ENCODE peak calls at places on chromosomes 5 and 9, in six cellular contexts. M, A, G, Q, T and R are unnamed samples.

GRCh38 chr5:57685866-57686265 is 203.3 kb upstream of the ACTBL2 start:
- DNase-seq in A (no peak), T (no peak), G (no peak), Q (no peak), M (no peak), R (no peak)

GRCh38 chr5:178231736-178232123 is 872 bp downstream of the PHYKPL start:
- DNase-seq in A (no peak), M (no peak), T (no peak), Q (no peak), G (no peak), R (no peak)

GRCh38 chr5:157473383-157474370 is 13.7 kb downstream of the NIPAL4 start:
- DNase-seq in T (no peak), G (no peak), Q (no peak), A (no peak), M (no peak), R (no peak)

GRCh38 chr9:135971106-135971766 is 10.1 kb upstream of the UBAC1 start:
- DNase-seq in T (no peak), G (no peak), Q (peak), M (no peak), A (no peak), R (no peak)

GRCh38 chr5:33092719-33093118 is 348.0 kb upstream of the TARS1 start:
- DNase-seq in A (no peak), Q (no peak), G (no peak), M (no peak), T (no peak), R (no peak)

GRCh38 chr5:122493091-122493775 is 181.2 kb downstream of the SNCAIP start:
- DNase-seq in T (no peak), G (peak), Q (peak), A (no peak), M (no peak), R (peak)

GRCh38 chr5:83099001-83099400 is 21.7 kb downstream of the XRCC4 start:
- DNase-seq in M (peak), A (no peak), T (no peak), G (no peak), Q (peak), R (no peak)

GRCh38 chr5:59544573-59544972 is 349.0 kb downstream of the PDE4D start:
- DNase-seq in G (no peak), A (no peak), T (no peak), M (no peak), Q (no peak), R (no peak)

GRCh38 chr5:141713616-141714309 is 31.7 kb upstream of the ARAP3 start:
- DNase-seq in A (no peak), M (no peak), G (no peak), T (no peak), Q (no peak), R (no peak)

GRCh38 chr5:73655521-73656160 is 29.6 kb downstream of the ARHGEF28 start:
- DNase-seq in G (no peak), M (no peak), Q (no peak), T (no peak), A (no peak), R (no peak)

GRCh38 chr5:109740329-109740728 is 50.6 kb downstream of the MAN2A1 start:
- DNase-seq in Q (no peak), M (peak), T (peak), G (no peak), A (no peak), R (no peak)

GRCh38 chr5:122515709-122516431 is 203.8 kb downstream of the SNCAIP start:
- DNase-seq in T (peak), Q (peak), G (peak), A (peak), M (peak), R (no peak)

GRCh38 chr5:107670028-107670926 is 460 bp downstream of the EFNA5 start:
- DNase-seq in G (peak), M (peak), T (peak), Q (peak), A (no peak), R (no peak)

GRCh38 chr9:74496819-74497749 is at the start of gene RORB:
- DNase-seq in M (peak), Q (peak), G (peak), A (no peak), T (peak), R (peak)

GRCh38 chr5:75551471-75551870 is 39.8 kb downstream of the POLK start:
- DNase-seq in A (no peak), Q (no peak), G (no peak), T (no peak), M (no peak), R (no peak)

GRCh38 chr5:123487298-123487697 is 24.7 kb upstream of the CSNK1G3 start:
- DNase-seq in M (no peak), Q (peak), T (no peak), G (no peak), A (no peak), R (no peak)

GRCh38 chr5:157915638-157916037 is 56.7 kb upstream of the CLINT1 start:
- DNase-seq in M (no peak), A (peak), Q (no peak), T (no peak), G (peak), R (peak)

GRCh38 chr5:98656106-98656795 is 117.2 kb upstream of the RGMB start:
- DNase-seq in T (peak), G (no peak), M (no peak), Q (peak), A (no peak), R (no peak)

GRCh38 chr5:115577329-115577728 is 24.9 kb downstream of the TICAM2 start:
- DNase-seq in G (no peak), A (no peak), M (no peak), Q (no peak), T (no peak), R (no peak)

GRCh38 chr5:104061707-104062106 is 499.1 kb upstream of the NUDT12 start:
- DNase-seq in Q (no peak), M (no peak), T (no peak), A (no peak), G (no peak), R (no peak)

GRCh38 chr5:158801286-158801685 is 298.4 kb downstream of the EBF1 start:
- DNase-seq in Q (no peak), T (no peak), M (no peak), G (no peak), A (no peak), R (no peak)

GRCh38 chr5:133480866-133481265 is 131.5 kb downstream of the FSTL4 start:
- DNase-seq in A (no peak), T (no peak), Q (no peak), M (no peak), G (no peak), R (no peak)

GRCh38 chr9:123715258-123715657 is 214.7 kb downstream of the DENND1A start:
- DNase-seq in T (no peak), M (no peak), Q (no peak), A (no peak), G (no peak), R (no peak)

GRCh38 chr5:157253547-157253946 is 12.4 kb upstream of the CYFIP2 start:
- DNase-seq in T (peak), G (peak), M (peak), A (peak), Q (peak), R (peak)

GRCh38 chr9:12698293-12698692 is 5.1 kb downstream of the TYRP1 start:
- DNase-seq in G (no peak), M (no peak), T (no peak), A (no peak), Q (no peak), R (no peak)

GRCh38 chr5:74543162-74543995 is 97.1 kb downstream of the ENC1 start:
- DNase-seq in T (peak), Q (peak), M (peak), A (no peak), G (peak), R (no peak)

GRCh38 chr5:151296478-151296830 is 7.1 kb downstream of the SLC36A3 start:
- DNase-seq in A (no peak), Q (no peak), T (no peak), M (no peak), G (no peak), R (no peak)

GRCh38 chr5:71601222-71602026 is 14.3 kb downstream of the MCCC2 start:
- DNase-seq in T (peak), A (peak), G (peak), M (peak), Q (peak), R (no peak)

GRCh38 chr9:104993291-104993963 is 65.5 kb upstream of the ABCA1 start:
- DNase-seq in M (no peak), A (peak), Q (no peak), T (peak), G (peak), R (no peak)

GRCh38 chr9:22645893-22646292 is 199.3 kb downstream of the DMRTA1 start:
- DNase-seq in A (no peak), T (no peak), M (no peak), Q (no peak), G (no peak), R (no peak)

GRCh38 chr9:105311317-105311716 is 66.9 kb downstream of the SLC44A1 start:
- DNase-seq in A (no peak), Q (no peak), M (no peak), G (no peak), T (no peak), R (no peak)

GRCh38 chr5:54090495-54091084 is 219.8 kb downstream of the ARL15 start:
- DNase-seq in T (peak), M (no peak), A (no peak), Q (peak), G (no peak), R (no peak)

GRCh38 chr9:76022317-76022716 is 131.8 kb downstream of the PCSK5 start:
- DNase-seq in A (no peak), Q (no peak), M (no peak), G (no peak), T (peak), R (no peak)

GRCh38 chr9:76018767-76019166 is 128.3 kb downstream of the PCSK5 start:
- DNase-seq in A (no peak), M (no peak), Q (no peak), G (no peak), T (no peak), R (no peak)

GRCh38 chr9:76018244-76018643 is 127.8 kb downstream of the PCSK5 start:
- DNase-seq in Q (no peak), T (peak), G (no peak), A (no peak), M (no peak), R (no peak)

GRCh38 chr9:76023715-76024195 is 133.3 kb downstream of the PCSK5 start:
- DNase-seq in A (no peak), Q (no peak), T (peak), G (no peak), M (no peak), R (no peak)

DNA sequence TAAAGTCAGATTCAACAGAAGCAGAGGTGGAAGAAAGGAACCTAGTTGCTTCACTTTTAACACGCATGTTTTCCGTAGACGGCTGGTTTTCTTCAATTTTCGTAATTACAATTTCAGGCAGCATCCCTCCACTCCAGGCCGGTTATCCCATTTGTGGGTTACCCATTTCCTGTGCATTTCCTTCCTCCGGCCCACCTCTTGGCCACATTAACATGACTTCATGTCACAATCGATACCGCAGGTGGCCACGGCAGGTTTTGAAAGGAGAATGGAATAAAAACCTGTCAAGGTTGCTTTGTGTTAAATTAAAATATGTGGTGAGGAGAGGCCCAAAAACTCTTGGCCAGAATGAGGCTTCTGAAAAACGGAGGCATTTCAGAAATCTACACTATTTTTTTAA is 130.2 kb downstream of the PCSK5 start:
- DNase-seq in T (no peak), M (no peak), A (no peak), Q (no peak), G (no peak), R (no peak)
- H3K27ac ChIP-seq in T (peak), M (no peak), A (no peak), Q (no peak), G (no peak), R (no peak)

GRCh38 chr5:131218392-131218791 is 45.5 kb upstream of the CDC42SE2 start:
- DNase-seq in T (no peak), G (no peak), A (no peak), M (no peak), Q (no peak), R (no peak)
- H3K4me3 ChIP-seq in T (no peak), G (no peak), A (no peak), M (no peak), Q (no peak), R (no peak)

GRCh38 chr9:137191691-137192447 is 3.4 kb downstream of the SSNA1 start:
- DNase-seq in M (no peak), Q (no peak), T (no peak), G (no peak), A (no peak), R (peak)
- H3K27ac ChIP-seq in M (no peak), Q (no peak), T (no peak), G (peak), A (no peak), R (peak)

DNA sequence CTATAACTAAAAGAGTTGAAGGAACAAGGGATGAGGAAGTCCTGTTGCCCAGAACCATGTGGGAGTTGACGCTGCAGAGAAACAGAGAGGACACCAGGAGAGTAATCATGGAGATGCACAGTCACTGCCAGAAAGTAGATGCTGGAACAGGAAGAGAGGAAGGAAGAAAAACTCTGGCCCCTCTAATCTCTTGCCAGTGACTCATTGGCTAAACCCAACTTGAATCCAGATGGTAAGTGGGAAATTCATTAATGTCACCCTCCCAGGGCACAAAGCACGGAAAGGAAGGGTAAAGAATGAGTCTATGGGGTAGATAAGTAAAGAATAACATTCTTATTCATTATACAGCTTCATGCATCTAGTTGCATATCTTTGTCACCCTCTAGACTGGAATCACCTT is 631.9 kb downstream of the PRELID2 start:
- DNase-seq in M (no peak), T (no peak), G (no peak), A (no peak), Q (peak), R (no peak)
- H3K4me3 ChIP-seq in M (no peak), T (no peak), G (no peak), A (no peak), Q (no peak), R (no peak)

GRCh38 chr9:133477992-133478850 is 678 bp downstream of the SLC2A6 start:
- DNase-seq in M (peak), G (no peak), A (no peak), T (peak), Q (no peak), R (no peak)

GRCh38 chr9:133476941-133477340 is 2.0 kb downstream of the SLC2A6 start:
- DNase-seq in T (no peak), M (no peak), G (no peak), Q (no peak), A (no peak), R (no peak)

GRCh38 chr9:133477461-133477860 is 1.4 kb downstream of the SLC2A6 start:
- DNase-seq in G (no peak), M (no peak), T (no peak), A (no peak), Q (no peak), R (no peak)

GRCh38 chr9:133476531-133476930 is 2.4 kb downstream of the SLC2A6 start:
- DNase-seq in M (no peak), Q (no peak), T (no peak), A (no peak), G (no peak), R (no peak)

GRCh38 chr9:133478851-133479711 is at the start of gene SLC2A6:
- DNase-seq in G (peak), A (peak), Q (peak), M (peak), T (peak), R (peak)
- H3K27ac ChIP-seq in G (no peak), A (peak), Q (no peak), M (peak), T (peak), R (peak)

GRCh38 chr5:6158974-6159863 is 219.1 kb downstream of the MED10 start:
- DNase-seq in G (no peak), A (no peak), T (no peak), M (no peak), Q (no peak), R (no peak)
- H3K4me3 ChIP-seq in G (no peak), A (no peak), T (no peak), M (no peak), Q (no peak), R (no peak)

GRCh38 chr9:86594724-86595123 is 240.5 kb upstream of the TUT7 start:
- DNase-seq in A (no peak), M (no peak), G (no peak), Q (no peak), T (no peak), R (no peak)

GRCh38 chr9:86586144-86586494 is 231.9 kb upstream of the TUT7 start:
- DNase-seq in T (no peak), A (no peak), G (no peak), M (no peak), Q (no peak), R (no peak)

GRCh38 chr9:86591472-86591871 is 237.3 kb upstream of the TUT7 start:
- DNase-seq in M (no peak), A (no peak), T (no peak), G (no peak), Q (no peak), R (no peak)

GRCh38 chr9:86585422-86586143 is 231.4 kb upstream of the TUT7 start:
- DNase-seq in A (no peak), G (no peak), T (no peak), Q (no peak), M (no peak), R (no peak)

GRCh38 chr9:86589273-86589672 is 235.1 kb upstream of the TUT7 start:
- DNase-seq in Q (no peak), T (peak), M (no peak), A (no peak), G (no peak), R (no peak)
- H3K27ac ChIP-seq in Q (no peak), T (no peak), M (no peak), A (no peak), G (no peak), R (no peak)

DNA sequence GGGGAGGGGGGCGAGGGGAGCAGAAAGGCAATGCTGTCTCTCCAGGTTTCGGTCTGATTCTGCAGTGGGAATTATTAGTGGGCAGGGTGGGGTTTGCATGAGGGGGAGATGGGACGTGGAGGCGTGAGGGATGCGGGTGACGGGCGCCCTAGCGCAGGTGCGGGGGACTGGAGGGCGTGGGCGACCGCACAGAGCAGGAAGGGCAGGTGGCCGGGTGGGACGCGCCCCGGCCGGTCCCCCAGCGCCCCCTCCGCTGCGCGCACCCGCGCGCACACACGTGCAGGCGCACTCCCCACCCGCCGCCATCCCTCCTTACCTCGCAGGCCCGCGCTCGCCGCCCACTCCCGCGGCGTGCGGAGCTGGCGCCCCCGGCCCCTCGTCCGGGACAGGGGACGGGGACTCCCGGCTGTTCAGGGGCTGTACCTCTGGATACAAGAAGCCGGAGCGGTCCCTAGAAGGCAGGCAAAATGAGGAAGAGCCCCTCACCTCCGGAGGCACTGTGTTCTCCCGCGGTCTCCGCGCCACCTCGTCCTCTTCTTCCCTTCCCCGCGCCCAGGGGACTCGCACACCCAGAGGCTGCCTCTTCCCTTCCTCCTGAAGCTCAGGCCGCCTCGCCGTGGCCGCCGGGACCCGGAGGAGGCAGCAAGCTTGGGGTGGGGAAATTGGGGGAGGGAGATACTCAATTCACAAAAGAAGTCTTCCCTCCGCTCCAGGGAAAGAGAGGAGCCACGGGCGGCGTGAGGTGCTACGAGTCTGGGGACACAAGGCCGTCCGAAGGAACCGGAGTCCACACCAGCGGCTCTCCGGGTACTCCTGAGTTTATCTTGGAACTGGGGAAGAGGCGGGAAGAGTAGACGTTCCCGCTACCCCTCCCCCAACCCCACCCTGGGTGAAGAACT is 1.3 kb upstream of the GABRB2 start:
- DNase-seq in T (peak), G (peak), M (no peak), A (no peak), Q (no peak), R (peak)
- H3K4me3 ChIP-seq in T (peak), G (peak), M (no peak), A (no peak), Q (peak), R (peak)

DNA sequence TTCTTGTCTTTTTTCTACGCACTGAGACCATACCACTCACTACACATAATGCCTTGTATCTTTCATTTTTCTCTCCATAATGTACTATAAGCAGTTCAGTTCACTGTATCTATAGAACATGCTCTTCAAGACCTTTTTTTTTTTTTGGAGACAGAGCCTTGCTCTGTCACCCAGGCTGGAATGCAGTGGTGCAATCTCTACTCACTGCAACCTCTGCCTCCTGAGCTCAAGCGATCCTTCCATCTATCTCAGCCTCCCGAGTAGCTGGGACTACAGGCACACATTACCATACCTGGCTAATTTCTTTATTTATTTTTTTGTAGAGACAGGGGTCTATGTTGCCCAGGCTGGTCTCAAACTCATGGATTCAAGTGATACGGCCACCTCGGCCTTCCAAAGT is 208.7 kb downstream of the FANCC start:
- DNase-seq in Q (no peak), T (no peak), M (no peak), G (no peak), A (no peak), R (no peak)
- H3K27ac ChIP-seq in Q (no peak), T (no peak), M (no peak), G (no peak), A (no peak), R (no peak)

GRCh38 chr9:73412874-73413273 is 261.2 kb downstream of the ANXA1 start:
- DNase-seq in A (no peak), G (no peak), M (no peak), Q (no peak), T (no peak), R (no peak)

DNA sequence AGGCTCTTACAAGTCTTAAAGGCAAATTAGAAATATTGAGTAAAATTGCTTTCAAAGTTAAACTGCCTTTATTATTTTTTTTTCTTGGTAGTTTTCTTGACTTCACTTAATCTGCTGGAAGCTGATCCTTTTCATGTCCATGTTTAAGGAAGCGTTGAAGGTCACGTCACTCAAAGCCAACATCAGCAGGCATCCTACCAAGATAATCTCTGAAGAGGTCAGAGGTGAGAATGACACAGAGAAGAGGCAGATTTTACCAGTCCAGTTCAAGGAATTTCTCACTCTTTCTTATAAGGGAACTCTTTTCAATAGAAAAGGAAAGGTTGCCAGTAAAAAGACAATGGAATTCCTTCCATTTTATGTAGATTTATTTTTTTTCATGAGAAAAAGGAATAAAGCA is 259.8 kb downstream of the ANXA1 start:
- DNase-seq in M (no peak), A (no peak), Q (no peak), T (peak), G (no peak), R (no peak)
- H3K4me3 ChIP-seq in M (no peak), A (no peak), Q (no peak), T (no peak), G (no peak), R (no peak)